ENCODE peak calls at places on chromosomes 6 and 20, in eight cellular contexts. H, U, C, Y, Q, X, F and A are unnamed samples.

GRCh38 chr20:4220352-4220751 is 205.0 kb upstream of the RNF24 start:
- DNase-seq in H (no peak), U (no peak), C (no peak), Y (no peak), Q (no peak), X (no peak), F (no peak), A (no peak)

GRCh38 chr6:106751501-106752252 is 122.3 kb downstream of the QRSL1 start:
- DNase-seq in H (no peak), U (peak), C (peak), Y (peak), Q (no peak), X (no peak), F (no peak), A (no peak)

GRCh38 chr6:15621203-15622044 is 41.4 kb downstream of the DTNBP1 start:
- DNase-seq in H (no peak), U (peak), C (peak), Y (no peak), Q (peak), X (peak), F (no peak), A (peak)

GRCh38 chr6:132734694-132735236 is 20.9 kb upstream of the VNN1 start:
- DNase-seq in H (no peak), U (no peak), C (peak), Y (no peak), Q (no peak), X (no peak), F (no peak), A (no peak)

GRCh38 chr6:2630362-2630761 is 120.4 kb downstream of the MYLK4 start:
- DNase-seq in H (no peak), U (no peak), C (peak), Y (no peak), Q (no peak), X (no peak), F (no peak), A (no peak)

GRCh38 chr6:14656676-14657075 is 539.1 kb downstream of the CD83 start:
- DNase-seq in H (no peak), U (no peak), C (no peak), Y (no peak), Q (no peak), X (no peak), F (peak), A (no peak)

GRCh38 chr20:40945754-40946451 is 82.7 kb upstream of the TOP1 start:
- DNase-seq in H (no peak), U (peak), C (peak), Y (peak), Q (peak), X (peak), F (no peak), A (peak)

GRCh38 chr6:137921823-137922222 is 54.8 kb downstream of the TNFAIP3 start:
- DNase-seq in H (no peak), U (no peak), C (no peak), Y (no peak), Q (no peak), X (no peak), F (no peak), A (no peak)

GRCh38 chr6:45351076-45351475 is 22.9 kb downstream of the RUNX2 start:
- DNase-seq in H (no peak), U (no peak), C (no peak), Y (no peak), Q (no peak), X (no peak), F (no peak), A (no peak)

GRCh38 chr6:25628471-25629201 is 23.4 kb upstream of the SCGN start:
- DNase-seq in H (no peak), U (no peak), C (no peak), Y (no peak), Q (no peak), X (no peak), F (no peak), A (no peak)

GRCh38 chr20:56431451-56431850 is 19.4 kb downstream of the CASS4 start:
- DNase-seq in H (no peak), U (no peak), C (no peak), Y (no peak), Q (no peak), X (no peak), F (no peak), A (no peak)

GRCh38 chr20:61385316-61385715 is 133.3 kb downstream of the CDH4 start:
- DNase-seq in H (no peak), U (no peak), C (no peak), Y (no peak), Q (no peak), X (no peak), F (no peak), A (no peak)

GRCh38 chr20:49446808-49447207 is 35.7 kb downstream of the KCNB1 start:
- DNase-seq in H (no peak), U (peak), C (no peak), Y (peak), Q (peak), X (peak), F (peak), A (peak)

GRCh38 chr6:12849420-12850200 is 133.0 kb downstream of the PHACTR1 start:
- DNase-seq in H (no peak), U (no peak), C (no peak), Y (no peak), Q (no peak), X (no peak), F (no peak), A (no peak)

GRCh38 chr6:37602360-37602759 is 95.3 kb downstream of the MDGA1 start:
- DNase-seq in H (no peak), U (no peak), C (peak), Y (no peak), Q (no peak), X (no peak), F (no peak), A (no peak)

GRCh38 chr6:157339432-157339831 is 16.1 kb upstream of the TMEM242 start:
- DNase-seq in H (no peak), U (no peak), C (no peak), Y (no peak), Q (no peak), X (no peak), F (no peak), A (no peak)

GRCh38 chr6:155340464-155341129 is 26.3 kb upstream of the TFB1M start:
- DNase-seq in H (no peak), U (no peak), C (peak), Y (no peak), Q (no peak), X (no peak), F (no peak), A (no peak)

GRCh38 chr6:32148722-32149576 is 2.8 kb downstream of the PRRT1 start:
- DNase-seq in H (no peak), U (peak), C (no peak), Y (peak), Q (peak), X (no peak), F (no peak), A (peak)

GRCh38 chr6:103797738-103798137 is 1062.0 kb downstream of the HACE1 start:
- DNase-seq in H (no peak), U (no peak), C (no peak), Y (no peak), Q (no peak), X (no peak), F (no peak), A (no peak)

GRCh38 chr20:3612795-3613560 is 50.2 kb downstream of the GFRA4 start:
- DNase-seq in H (no peak), U (no peak), C (peak), Y (no peak), Q (peak), X (no peak), F (peak), A (no peak)

GRCh38 chr6:33410711-33411631 is at the start of gene PHF1:
- DNase-seq in H (no peak), U (peak), C (peak), Y (peak), Q (peak), X (no peak), F (no peak), A (peak)

GRCh38 chr6:43833223-43833995 is 63.4 kb downstream of the VEGFA start:
- DNase-seq in H (no peak), U (peak), C (peak), Y (peak), Q (no peak), X (no peak), F (no peak), A (no peak)

GRCh38 chr20:19817017-19817416 is 59.0 kb downstream of the RIN2 start:
- DNase-seq in H (no peak), U (no peak), C (peak), Y (no peak), Q (no peak), X (peak), F (no peak), A (no peak)

GRCh38 chr6:158467923-158468322 is 92.0 kb upstream of the TMEM181 start:
- DNase-seq in H (no peak), U (peak), C (no peak), Y (no peak), Q (no peak), X (no peak), F (no peak), A (peak)

GRCh38 chr20:46670585-46671584 is 18.4 kb downstream of the TP53RK start:
- DNase-seq in H (no peak), U (no peak), C (no peak), Y (peak), Q (no peak), X (no peak), F (no peak), A (no peak)

GRCh38 chr6:137729866-137730629 is 137.0 kb upstream of the TNFAIP3 start:
- DNase-seq in H (no peak), U (no peak), C (peak), Y (no peak), Q (no peak), X (no peak), F (no peak), A (no peak)

GRCh38 chr6:165218816-165219215 is 90.6 kb downstream of the C6orf118 start:
- DNase-seq in H (no peak), U (no peak), C (no peak), Y (no peak), Q (no peak), X (no peak), F (peak), A (no peak)

GRCh38 chr6:3061501-3061941 is 6.8 kb upstream of the RIPK1 start:
- DNase-seq in H (no peak), U (no peak), C (peak), Y (no peak), Q (no peak), X (no peak), F (no peak), A (no peak)

GRCh38 chr6:77181749-77182148 is 281.5 kb downstream of the HTR1B start:
- DNase-seq in H (no peak), U (no peak), C (no peak), Y (no peak), Q (no peak), X (no peak), F (no peak), A (no peak)

GRCh38 chr6:114580882-114581281 is 238.1 kb upstream of the HS3ST5 start:
- DNase-seq in H (no peak), U (no peak), C (no peak), Y (no peak), Q (no peak), X (no peak), F (no peak), A (no peak)

DNA sequence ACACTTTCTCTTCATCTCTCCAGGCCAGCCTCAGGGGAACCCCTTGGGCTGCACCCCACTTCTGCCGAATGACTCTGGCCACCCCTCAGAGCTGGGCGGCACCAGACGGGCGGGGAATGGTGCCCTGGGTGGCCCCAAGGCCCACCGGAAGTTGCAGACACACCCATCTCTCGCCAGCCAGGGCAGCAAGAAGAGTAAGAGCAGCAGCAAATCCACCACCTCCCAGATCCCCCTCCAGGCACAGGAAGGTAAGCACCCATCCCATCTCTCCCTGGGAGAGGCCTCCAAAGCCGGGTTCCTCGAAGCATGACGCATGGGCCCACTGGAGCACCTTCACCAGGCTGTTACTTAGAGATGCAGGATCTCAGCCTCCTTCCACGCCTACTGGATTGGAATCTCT is 11.3 kb downstream of the MDFI start:
- DNase-seq in H (no peak), U (no peak), C (no peak), Y (no peak), Q (no peak), X (no peak), F (no peak), A (no peak)
- H3K27ac ChIP-seq in H (no peak), U (no peak), C (no peak), Y (no peak), Q (no peak), X (no peak), F (no peak), A (no peak)

GRCh38 chr6:88963139-88964090 is at the start of gene RNGTT:
- DNase-seq in H (peak), U (peak), C (peak), Y (peak), Q (peak), X (peak), F (peak), A (peak)
- TF ChIP-seq POLR2A in H (peak), U (no peak), C (peak), Y (no peak), Q (no peak), X (no peak), F (no peak), A (peak)

GRCh38 chr6:122734529-122735203 is 44.9 kb upstream of the FABP7 start:
- DNase-seq in H (no peak), U (no peak), C (no peak), Y (no peak), Q (no peak), X (no peak), F (no peak), A (no peak)

GRCh38 chr6:122730775-122731386 is 48.6 kb upstream of the FABP7 start:
- DNase-seq in H (no peak), U (no peak), C (peak), Y (peak), Q (no peak), X (no peak), F (no peak), A (no peak)

GRCh38 chr6:122726649-122727048 is 52.9 kb upstream of the FABP7 start:
- DNase-seq in H (no peak), U (no peak), C (peak), Y (no peak), Q (no peak), X (no peak), F (no peak), A (no peak)

GRCh38 chr6:122733259-122733658 is 46.3 kb upstream of the FABP7 start:
- DNase-seq in H (no peak), U (no peak), C (no peak), Y (no peak), Q (no peak), X (no peak), F (no peak), A (no peak)

DNA sequence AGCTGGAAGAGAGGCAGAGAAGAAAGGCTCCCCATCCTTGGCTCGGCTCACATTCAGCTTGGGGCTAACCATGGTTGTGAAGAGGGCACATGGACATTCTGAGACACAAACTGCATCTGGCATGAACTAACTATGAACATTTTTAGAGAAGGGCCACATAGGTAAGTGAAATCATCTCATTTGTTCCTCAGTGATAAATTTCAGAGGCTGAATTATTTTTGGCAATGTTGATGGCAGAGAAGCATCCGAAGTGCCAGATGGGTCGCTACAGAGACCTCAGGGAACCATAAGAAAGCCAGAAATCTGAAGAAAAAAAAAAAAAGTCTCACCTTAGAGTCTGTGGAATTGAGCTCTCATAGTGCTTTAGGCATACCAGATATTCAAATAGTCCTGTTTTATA is 49.2 kb upstream of the FABP7 start:
- DNase-seq in H (no peak), U (no peak), C (no peak), Y (no peak), Q (no peak), X (no peak), F (no peak), A (no peak)
- H3K27ac ChIP-seq in H (no peak), U (no peak), C (no peak), Y (no peak), Q (no peak), X (no peak), F (no peak), A (no peak)

DNA sequence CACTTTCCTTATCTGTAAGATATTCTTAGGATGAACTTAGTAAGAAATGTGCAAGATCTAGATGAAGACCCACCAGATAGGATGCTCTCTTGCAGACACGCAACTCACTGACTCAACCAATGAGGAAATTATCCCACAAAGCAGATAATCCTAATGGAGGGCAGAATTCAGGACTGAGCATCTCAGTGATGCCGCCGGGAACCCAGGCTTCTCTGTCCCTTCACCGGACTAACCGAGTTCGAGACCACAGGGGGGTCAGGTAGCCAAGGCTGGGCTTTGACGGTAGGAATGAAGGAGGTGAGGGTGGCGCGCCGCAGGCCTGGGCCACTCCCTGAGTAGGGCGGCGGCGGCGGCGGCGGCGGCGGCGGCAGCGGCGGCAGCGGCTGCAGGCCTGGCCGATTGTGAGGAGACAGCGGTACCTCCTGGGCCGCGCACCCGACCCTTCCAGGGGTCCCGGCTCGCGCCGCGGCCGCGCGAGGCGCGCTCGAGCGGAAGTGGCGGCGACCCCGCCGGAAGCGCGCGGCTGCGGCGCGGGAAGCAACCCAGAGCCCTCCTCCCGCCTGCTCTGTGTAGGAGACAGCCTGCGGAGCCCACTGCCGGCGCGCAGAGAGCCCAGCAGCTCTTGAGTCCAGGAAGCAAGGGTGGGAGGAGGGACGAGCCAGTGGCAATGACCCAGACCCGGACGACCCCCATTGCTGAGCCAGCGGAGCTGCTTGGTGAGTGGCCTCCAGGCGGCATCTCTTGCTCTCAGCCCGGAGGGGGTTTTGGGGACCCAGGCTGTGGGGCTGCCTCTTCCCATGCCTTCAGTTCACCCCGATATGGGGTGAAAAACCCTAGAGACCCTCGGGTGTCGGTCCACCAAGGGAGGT is at the start of gene KHDC1:
- DNase-seq in H (no peak), U (peak), C (peak), Y (peak), Q (peak), X (peak), F (no peak), A (peak)
- TF ChIP-seq POLR2A in H (no peak), U (no peak), C (no peak), Y (peak), Q (no peak), X (no peak), F (no peak), A (no peak)

DNA sequence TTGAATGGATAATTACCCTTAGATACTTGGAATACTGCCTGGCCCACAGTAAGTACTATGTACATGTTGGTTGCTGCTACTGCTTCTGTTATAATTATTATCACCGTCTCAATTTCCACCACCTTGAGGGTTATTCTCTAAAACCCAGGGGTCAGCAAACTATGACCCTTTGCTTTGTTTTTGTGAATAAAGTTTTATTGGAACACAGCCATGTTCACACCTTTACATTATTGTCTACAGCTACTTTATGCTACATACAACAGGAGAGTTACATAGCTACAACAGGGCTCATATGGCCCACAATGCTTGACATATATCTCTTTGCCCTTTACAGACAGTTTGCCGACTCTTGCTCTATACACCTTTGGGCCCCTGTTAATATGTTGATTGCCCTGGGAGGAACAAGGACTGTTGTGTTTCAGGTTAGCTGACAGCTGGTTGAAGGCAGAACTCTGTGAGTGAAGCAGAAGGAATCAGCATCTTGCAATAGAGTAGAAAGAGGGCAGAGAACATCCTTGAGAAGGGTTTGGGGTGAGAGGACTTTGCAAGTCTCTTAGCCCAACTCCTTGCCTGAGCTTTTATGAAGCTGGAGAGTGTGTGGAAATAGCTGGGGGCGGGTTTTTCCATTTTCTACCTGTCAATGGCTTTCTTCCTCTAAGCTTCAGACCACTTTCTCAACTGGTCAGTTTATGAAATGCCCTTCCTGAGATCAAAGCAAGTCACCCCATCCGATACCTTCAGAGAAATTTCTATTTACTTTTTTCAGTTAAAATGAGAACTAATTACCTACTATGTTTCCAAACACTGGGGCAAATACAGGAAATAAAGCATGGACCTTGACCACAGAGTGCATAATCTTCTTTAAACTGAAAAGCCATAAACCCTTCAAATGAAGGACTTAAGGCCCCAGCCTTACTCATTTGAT is 3.5 kb upstream of the MEP1A start:
- DNase-seq in H (no peak), U (no peak), C (no peak), Y (no peak), Q (no peak), X (no peak), F (no peak), A (no peak)
- H3K27ac ChIP-seq in H (no peak), U (no peak), C (no peak), Y (peak), Q (no peak), X (no peak), F (no peak), A (no peak)

GRCh38 chr20:34709836-34710567 is 5.9 kb downstream of the TP53INP2 start:
- DNase-seq in H (no peak), U (peak), C (peak), Y (peak), Q (peak), X (peak), F (no peak), A (peak)
- TF ChIP-seq POLR2A in H (no peak), U (no peak), C (no peak), Y (no peak), Q (no peak), X (no peak), F (no peak), A (no peak)

GRCh38 chr6:48826318-48826595 is 636.8 kb downstream of the MMUT start:
- DNase-seq in H (no peak), U (no peak), C (no peak), Y (no peak), Q (no peak), X (no peak), F (no peak), A (no peak)
- H3K27ac ChIP-seq in H (peak), U (no peak), C (peak), Y (no peak), Q (no peak), X (no peak), F (no peak), A (no peak)

GRCh38 chr20:396619-397431 is 11.3 kb upstream of the RBCK1 start:
- DNase-seq in H (no peak), U (peak), C (no peak), Y (no peak), Q (no peak), X (no peak), F (no peak), A (no peak)
- TF ChIP-seq POLR2A in H (no peak), U (no peak), C (no peak), Y (no peak), Q (no peak), X (no peak), F (no peak), A (no peak)

GRCh38 chr20:15851576-15852075 is 721.6 kb downstream of the KIF16B start:
- DNase-seq in H (no peak), U (no peak), C (no peak), Y (no peak), Q (no peak), X (no peak), F (no peak), A (no peak)
- H3K27ac ChIP-seq in H (no peak), U (no peak), C (no peak), Y (no peak), Q (no peak), X (no peak), F (no peak), A (no peak)